ENCODE peak calls at places on chromosomes 2 and 18, in eight cellular contexts. R, O, S, L, F, U, P and D are unnamed samples.

GRCh38 chr2:46325178-46325928 is 28.1 kb downstream of the EPAS1 start:
- DNase-seq in R (peak), O (no peak), S (no peak), L (no peak), F (no peak), U (no peak), P (peak), D (no peak)

GRCh38 chr18:44974174-44974573 is 293.5 kb downstream of the SETBP1 start:
- DNase-seq in R (no peak), O (no peak), S (no peak), L (no peak), F (no peak), U (no peak), P (no peak), D (no peak)

GRCh38 chr18:73979742-73980141 is 167.9 kb downstream of the FBXO15 start:
- DNase-seq in R (no peak), O (no peak), S (no peak), L (no peak), F (no peak), U (no peak), P (no peak), D (no peak)

GRCh38 chr2:231260442-231260841 is 62.0 kb downstream of the ARMC9 start:
- DNase-seq in R (peak), O (no peak), S (no peak), L (no peak), F (no peak), U (no peak), P (peak), D (peak)

GRCh38 chr2:53403836-53404413 is 363.7 kb upstream of the CHAC2 start:
- DNase-seq in R (no peak), O (no peak), S (no peak), L (peak), F (no peak), U (no peak), P (no peak), D (peak)

GRCh38 chr18:50453014-50453680 is 78.3 kb downstream of the SKA1 start:
- DNase-seq in R (no peak), O (no peak), S (no peak), L (no peak), F (no peak), U (no peak), P (no peak), D (no peak)

GRCh38 chr2:143903172-143903856 is 616.6 kb downstream of the ZEB2 start:
- DNase-seq in R (no peak), O (no peak), S (no peak), L (no peak), F (no peak), U (no peak), P (no peak), D (no peak)

GRCh38 chr2:55102056-55102812 is 52.0 kb upstream of the RTN4 start:
- DNase-seq in R (no peak), O (no peak), S (no peak), L (no peak), F (no peak), U (no peak), P (peak), D (no peak)

GRCh38 chr2:172339431-172340010 is 87.9 kb upstream of the ITGA6 start:
- DNase-seq in R (no peak), O (no peak), S (no peak), L (no peak), F (no peak), U (no peak), P (peak), D (no peak)

GRCh38 chr2:143177081-143177786 is 48.0 kb downstream of the ARHGAP15 start:
- DNase-seq in R (no peak), O (no peak), S (no peak), L (no peak), F (no peak), U (no peak), P (no peak), D (no peak)

GRCh38 chr18:42306208-42306980 is 351.4 kb downstream of the PIK3C3 start:
- DNase-seq in R (no peak), O (no peak), S (no peak), L (no peak), F (no peak), U (no peak), P (no peak), D (no peak)

GRCh38 chr2:239762742-239763269 is 262.3 kb downstream of the NDUFA10 start:
- DNase-seq in R (no peak), O (no peak), S (peak), L (no peak), F (no peak), U (no peak), P (no peak), D (no peak)

GRCh38 chr18:8685141-8685913 is 20.0 kb upstream of the MTCL1 start:
- DNase-seq in R (no peak), O (no peak), S (no peak), L (no peak), F (no peak), U (peak), P (no peak), D (no peak)

GRCh38 chr18:13375302-13376255 is 157.0 kb downstream of the LDLRAD4 start:
- DNase-seq in R (no peak), O (peak), S (no peak), L (peak), F (peak), U (no peak), P (peak), D (peak)

GRCh38 chr2:3344897-3345296 is 32.7 kb downstream of the EIPR1 start:
- DNase-seq in R (no peak), O (no peak), S (no peak), L (no peak), F (no peak), U (no peak), P (no peak), D (no peak)

GRCh38 chr18:36015629-36016028 is 43.1 kb downstream of the RMP24 start:
- DNase-seq in R (no peak), O (no peak), S (no peak), L (no peak), F (no peak), U (no peak), P (no peak), D (no peak)

GRCh38 chr2:821546-821945 is 129.1 kb upstream of the SNTG2 start:
- DNase-seq in R (no peak), O (no peak), S (peak), L (no peak), F (no peak), U (no peak), P (no peak), D (no peak)

GRCh38 chr2:109089602-109090300 is 39.3 kb upstream of the SH3RF3 start:
- DNase-seq in R (no peak), O (no peak), S (no peak), L (no peak), F (no peak), U (no peak), P (peak), D (no peak)

GRCh38 chr2:1739322-1739957 is 4.9 kb downstream of the PXDN start:
- DNase-seq in R (no peak), O (no peak), S (no peak), L (no peak), F (peak), U (no peak), P (peak), D (no peak)

GRCh38 chr2:1767939-1768691 is 23.8 kb upstream of the PXDN start:
- DNase-seq in R (no peak), O (no peak), S (no peak), L (no peak), F (no peak), U (no peak), P (no peak), D (no peak)

GRCh38 chr18:3368193-3368592 is 81.8 kb upstream of the TGIF1 start:
- DNase-seq in R (no peak), O (no peak), S (no peak), L (no peak), F (no peak), U (no peak), P (no peak), D (no peak)

GRCh38 chr2:24721470-24721869 is 71.7 kb downstream of the PTRHD1 start:
- DNase-seq in R (no peak), O (peak), S (no peak), L (no peak), F (no peak), U (peak), P (peak), D (no peak)

GRCh38 chr2:171479154-171479814 is 43.0 kb upstream of the CYBRD1 start:
- DNase-seq in R (no peak), O (no peak), S (no peak), L (no peak), F (no peak), U (no peak), P (peak), D (no peak)

GRCh38 chr2:23691576-23691975 is 235.3 kb downstream of the ATAD2B start:
- DNase-seq in R (no peak), O (no peak), S (peak), L (no peak), F (no peak), U (no peak), P (no peak), D (no peak)

GRCh38 chr2:175203621-175204496 is 22.3 kb upstream of the ATP5MC3 start:
- DNase-seq in R (peak), O (no peak), S (peak), L (peak), F (peak), U (peak), P (peak), D (no peak)

GRCh38 chr2:239590995-239591915 is 190.4 kb upstream of the HDAC4 start:
- DNase-seq in R (no peak), O (no peak), S (peak), L (no peak), F (no peak), U (no peak), P (no peak), D (no peak)

GRCh38 chr2:236678307-236678975 is 108.8 kb downstream of the ACKR3 start:
- DNase-seq in R (no peak), O (no peak), S (no peak), L (no peak), F (no peak), U (no peak), P (no peak), D (no peak)

GRCh38 chr2:32802877-32803276 is 143.9 kb upstream of the LTBP1 start:
- DNase-seq in R (peak), O (no peak), S (no peak), L (no peak), F (no peak), U (no peak), P (no peak), D (no peak)

GRCh38 chr18:62738638-62739037 is 23.3 kb downstream of the PHLPP1 start:
- DNase-seq in R (no peak), O (no peak), S (no peak), L (no peak), F (no peak), U (no peak), P (no peak), D (no peak)

GRCh38 chr2:177574357-177574756 is 181.8 kb downstream of the AGPS start:
- DNase-seq in R (no peak), O (no peak), S (no peak), L (no peak), F (no peak), U (no peak), P (no peak), D (no peak)

GRCh38 chr18:49139726-49140125 is 189.0 kb upstream of the SMAD7 start:
- DNase-seq in R (no peak), O (no peak), S (no peak), L (no peak), F (no peak), U (no peak), P (no peak), D (no peak)

GRCh38 chr2:171297951-171298350 is 135.8 kb downstream of the METTL8 start:
- DNase-seq in R (no peak), O (no peak), S (no peak), L (no peak), F (no peak), U (no peak), P (no peak), D (no peak)

GRCh38 chr2:30239308-30240161 is 8.2 kb downstream of the LBH start:
- DNase-seq in R (peak), O (peak), S (peak), L (peak), F (peak), U (peak), P (peak), D (peak)

GRCh38 chr18:8726281-8726680 is 20.9 kb downstream of the MTCL1 start:
- DNase-seq in R (no peak), O (no peak), S (no peak), L (no peak), F (no peak), U (no peak), P (no peak), D (no peak)

GRCh38 chr18:57775937-57776336 is 27.2 kb downstream of the ATP8B1 start:
- DNase-seq in R (no peak), O (no peak), S (no peak), L (no peak), F (no peak), U (peak), P (peak), D (no peak)

GRCh38 chr18:75638597-75639467 is 211.3 kb upstream of the SMIM21 start:
- DNase-seq in R (no peak), O (peak), S (no peak), L (no peak), F (no peak), U (no peak), P (no peak), D (no peak)

GRCh38 chr18:48629730-48630324 is 91.0 kb downstream of the CTIF start:
- DNase-seq in R (no peak), O (no peak), S (peak), L (peak), F (no peak), U (no peak), P (peak), D (peak)

GRCh38 chr2:20990446-20990988 is 53.4 kb downstream of the APOB start:
- DNase-seq in R (no peak), O (no peak), S (no peak), L (no peak), F (no peak), U (no peak), P (no peak), D (no peak)
- TF ChIP-seq POLR2A in R (no peak), O (no peak), S (no peak), L (no peak), F (no peak), U (no peak), P (no peak), D (no peak)

GRCh38 chr2:112835553-112836535 is 735 bp downstream of the IL1B start:
- DNase-seq in R (no peak), O (no peak), S (no peak), L (no peak), F (no peak), U (no peak), P (no peak), D (no peak)

GRCh38 chr2:112831956-112832567 is 4.5 kb downstream of the IL1B start:
- DNase-seq in R (no peak), O (no peak), S (no peak), L (no peak), F (no peak), U (no peak), P (peak), D (no peak)

GRCh38 chr2:112831380-112831930 is 5.1 kb downstream of the IL1B start:
- DNase-seq in R (no peak), O (no peak), S (no peak), L (no peak), F (no peak), U (no peak), P (peak), D (no peak)

GRCh38 chr2:112834379-112835014 is 2.1 kb downstream of the IL1B start:
- DNase-seq in R (no peak), O (no peak), S (no peak), L (peak), F (no peak), U (no peak), P (peak), D (no peak)

DNA sequence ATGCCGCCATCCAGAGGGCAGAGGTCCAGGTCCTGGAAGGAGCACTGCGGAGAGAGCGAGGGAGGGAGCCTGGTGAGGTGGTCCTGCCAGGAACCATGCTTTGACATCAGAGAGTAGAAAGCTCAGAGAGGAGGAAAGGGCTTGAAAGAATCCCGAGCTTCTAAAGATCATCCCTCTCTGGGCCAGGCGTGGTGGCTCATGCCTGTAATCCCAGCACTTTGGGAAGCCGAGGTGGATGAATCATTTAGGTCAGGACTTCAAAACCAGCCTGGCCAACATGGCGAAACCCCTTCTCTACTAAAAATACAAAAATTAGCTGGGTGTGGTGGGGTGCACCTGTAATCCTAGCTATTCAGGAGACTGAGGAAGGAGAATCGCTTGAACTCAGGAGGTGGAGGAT is 3.0 kb downstream of the IL1B start:
- DNase-seq in R (no peak), O (no peak), S (no peak), L (no peak), F (no peak), U (no peak), P (no peak), D (no peak)
- TF ChIP-seq POLR2A in R (no peak), O (no peak), S (no peak), L (no peak), F (no peak), U (no peak), P (no peak), D (no peak)

DNA sequence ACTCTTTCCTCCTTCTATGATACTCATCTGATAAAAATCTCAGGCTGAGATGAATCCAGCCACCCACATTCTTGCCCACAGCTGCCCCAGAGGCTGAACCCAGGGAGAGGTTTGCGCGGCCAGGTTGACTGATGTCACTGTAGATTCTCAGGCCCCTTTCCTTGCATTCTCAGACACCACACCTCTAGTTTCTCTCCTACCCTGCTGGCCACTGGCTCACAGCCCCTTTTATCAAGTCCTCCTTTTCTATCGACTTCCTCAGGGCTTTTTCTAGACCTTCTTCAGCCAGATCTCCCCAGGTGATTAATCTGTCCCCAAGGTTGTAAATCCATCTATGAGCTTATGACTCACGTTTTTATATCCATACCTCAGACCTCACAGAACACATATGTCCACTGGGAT is 99.8 kb downstream of the TACR1 start:
- DNase-seq in R (no peak), O (no peak), S (no peak), L (peak), F (no peak), U (no peak), P (no peak), D (no peak)
- TF ChIP-seq POLR2A in R (no peak), O (no peak), S (no peak), L (no peak), F (no peak), U (no peak), P (no peak), D (no peak)

DNA sequence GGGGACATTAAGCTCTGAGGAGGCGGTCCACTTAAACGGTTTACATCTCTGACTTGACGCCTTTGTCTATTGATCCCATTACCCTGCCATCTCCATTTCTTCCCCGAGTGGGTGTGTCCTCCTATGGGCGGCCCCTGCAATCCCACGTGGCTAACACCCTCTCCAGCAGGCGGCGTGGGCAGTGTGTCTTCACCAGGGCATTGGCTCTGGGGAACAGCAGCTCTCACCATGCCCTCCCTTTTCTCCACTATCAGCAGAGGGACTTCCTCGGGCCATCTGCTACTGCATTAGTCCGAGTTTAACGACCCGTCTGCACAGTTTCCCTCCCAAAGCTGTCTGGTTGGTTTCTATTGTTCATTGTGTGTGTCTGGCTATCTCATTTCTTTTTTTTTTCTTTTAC is 511.9 kb upstream of the NRP2 start:
- DNase-seq in R (peak), O (no peak), S (no peak), L (no peak), F (no peak), U (no peak), P (no peak), D (no peak)
- TF ChIP-seq POLR2A in R (no peak), O (no peak), S (no peak), L (no peak), F (no peak), U (no peak), P (no peak), D (no peak)

GRCh38 chr2:73925853-73926492 is 707 bp upstream of the DGUOK start:
- DNase-seq in R (no peak), O (no peak), S (no peak), L (peak), F (no peak), U (peak), P (no peak), D (no peak)

GRCh38 chr2:73927344-73927743 is 664 bp downstream of the DGUOK start:
- DNase-seq in R (no peak), O (no peak), S (no peak), L (no peak), F (no peak), U (no peak), P (no peak), D (no peak)

GRCh38 chr2:73922681-73923080 is 4.0 kb upstream of the DGUOK start:
- DNase-seq in R (no peak), O (no peak), S (no peak), L (no peak), F (no peak), U (no peak), P (no peak), D (no peak)

GRCh38 chr2:73926493-73927327 is at the start of gene DGUOK:
- DNase-seq in R (peak), O (peak), S (peak), L (peak), F (peak), U (peak), P (peak), D (peak)

DNA sequence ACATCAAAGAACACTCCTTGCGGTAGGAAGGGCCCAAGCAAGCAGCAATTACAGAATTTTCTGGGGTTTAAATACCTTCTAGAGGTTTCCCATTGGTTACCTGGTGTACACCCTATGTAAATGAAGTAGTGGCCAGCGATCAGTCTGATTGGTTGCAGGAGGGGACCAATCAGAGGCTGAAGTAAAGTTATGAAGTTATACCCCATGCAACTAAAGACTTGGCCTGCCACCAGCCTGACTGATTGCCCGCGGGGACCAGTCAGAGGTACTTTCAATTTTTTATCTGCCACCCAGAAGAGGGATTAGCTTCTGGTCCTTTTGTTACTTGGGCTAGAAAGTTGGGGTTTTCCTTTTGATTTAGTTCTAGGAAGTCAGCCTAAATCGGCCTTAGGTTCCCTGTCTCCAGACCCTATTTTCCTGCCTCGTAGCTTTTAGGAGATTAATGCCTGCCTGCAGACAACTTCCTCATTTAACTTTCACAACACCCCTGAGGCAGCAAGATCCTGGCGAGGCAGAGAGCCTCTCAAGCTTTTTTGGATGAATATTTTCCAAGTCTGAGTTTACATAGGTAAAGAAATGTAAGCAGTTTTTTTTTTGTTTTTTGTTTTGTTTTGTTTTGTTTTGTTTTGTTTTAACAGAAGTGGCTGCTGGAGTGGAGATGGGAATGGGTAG is 1.5 kb upstream of the DGUOK start:
- DNase-seq in R (peak), O (no peak), S (no peak), L (peak), F (no peak), U (no peak), P (no peak), D (no peak)
- TF ChIP-seq POLR2A in R (no peak), O (no peak), S (no peak), L (no peak), F (no peak), U (no peak), P (no peak), D (no peak)